ENCODE peak calls at places on chromosomes 2 and 18, in six cellular contexts. Y is stimulated activated CD8-positive, alpha-beta memory T cell treated with anti-CD3 and anti-CD28 coated beads, Interleukin-4, amount 100 ng/mL, for 24 hours; I is choroid plexus epithelial cell; Z is activated CD8-positive, alpha-beta memory T cell treated with anti-CD3 and anti-CD28 coated beads for 48 hours; Q is WTC11; G is stimulated activated CD4-positive, alpha-beta T cell treated with anti-CD3 and anti-CD28 coated beads, Interleukin-1b, Interleukin-23, amount 100 ng/mL, for 24 hours. W is an unnamed sample.
A peak's percentile ranks its signal among the peaks of the same experiment; 100 is the strongest.

GRCh38 chr2:77228379-77228778 is 293.8 kb downstream of the LRRTM4 start:
- DNase-seq in Y (no peak), Q (no peak), Z (no peak), G (no peak), I (peak; percentile 4), W (no peak)

GRCh38 chr2:149561309-149561926 is 26.2 kb downstream of the MMADHC start:
- DNase-seq in I (peak; percentile 52), Y (no peak), Z (no peak), G (no peak), Q (no peak), W (peak; percentile 18)

GRCh38 chr2:112923237-112923966 is 12.4 kb downstream of the IL37 start:
- DNase-seq in G (no peak), I (no peak), Z (no peak), Q (no peak), Y (no peak), W (no peak)

GRCh38 chr2:104599802-104600510 is 254.0 kb upstream of the POU3F3 start:
- DNase-seq in Q (no peak), Y (no peak), Z (no peak), I (peak; percentile 81), G (no peak), W (peak; percentile 38)

GRCh38 chr2:648476-649424 is 28.5 kb downstream of the TMEM18 start:
- DNase-seq in G (no peak), Y (no peak), Q (no peak), Z (no peak), I (no peak), W (no peak)

GRCh38 chr18:24616638-24617037 is 156.2 kb downstream of the HRH4 start:
- DNase-seq in I (no peak), G (no peak), Z (no peak), Y (no peak), Q (no peak), W (no peak)

GRCh38 chr2:6824962-6825361 is 40.7 kb downstream of the CMPK2 start:
- DNase-seq in G (no peak), I (peak; percentile 84), Y (no peak), Q (no peak), Z (no peak), W (peak; percentile 38)

GRCh38 chr2:238162171-238162515 is 3.4 kb downstream of the ERFE start:
- DNase-seq in G (no peak), Z (no peak), I (no peak), Q (no peak), Y (no peak), W (no peak)

GRCh38 chr2:46170011-46170410 is 127.2 kb upstream of the EPAS1 start:
- DNase-seq in I (no peak), G (no peak), Y (no peak), Q (no peak), Z (no peak), W (no peak)

GRCh38 chr2:157420771-157421323 is 23.0 kb downstream of the CYTIP start:
- DNase-seq in Y (no peak), Q (no peak), G (no peak), I (peak; percentile 2), Z (no peak), W (no peak)

GRCh38 chr2:190318931-190319556 is 582 bp downstream of the HIBCH start:
- DNase-seq in I (peak; percentile 17), Z (no peak), Y (no peak), Q (no peak), G (no peak), W (no peak)

GRCh38 chr2:105770162-105770561 is 25.4 kb downstream of the NCK2 start:
- DNase-seq in I (no peak), G (no peak), Y (no peak), Z (no peak), Q (no peak), W (no peak)

GRCh38 chr2:238107525-238108422 is 7.6 kb downstream of the ESPNL start:
- DNase-seq in Z (no peak), Q (peak; percentile 31), I (no peak), Y (no peak), G (no peak), W (no peak)

GRCh38 chr2:86010083-86010482 is 95.6 kb downstream of the POLR1A start:
- DNase-seq in Q (no peak), Y (no peak), G (no peak), I (no peak), Z (no peak), W (no peak)

GRCh38 chr2:170585067-170585466 is 130.1 kb upstream of the SP5 start:
- DNase-seq in Y (no peak), Z (no peak), I (no peak), G (no peak), Q (no peak), W (no peak)

GRCh38 chr2:68980956-68981355 is 6.5 kb downstream of the GKN1 start:
- DNase-seq in Q (no peak), I (peak; percentile 33), G (no peak), Y (no peak), Z (no peak), W (no peak)

W was measured in brain microvascular endothelial cell.